ENCODE peak calls at places on chromosomes 11 and 22, in four cellular contexts. O is Calu3, T is GDM1, L is ureter. V is an unnamed sample.

GRCh38 chr22:44821741-44822425 is 69.5 kb downstream of the ARHGAP8 start:
- DNase-seq in O (no peak), T (no peak), L (no peak), V (no peak)

GRCh38 chr22:17272511-17272991 is 53.3 kb upstream of the ADA2 start:
- DNase-seq in O (no peak), T (no peak), L (peak), V (no peak)

GRCh38 chr11:2796508-2797180 is 88.9 kb downstream of the CDKN1C start:
- DNase-seq in O (no peak), T (no peak), L (peak), V (no peak)

GRCh38 chr11:125174057-125174456 is 9.5 kb downstream of the PKNOX2 start:
- DNase-seq in O (no peak), T (no peak), L (no peak), V (no peak)

GRCh38 chr11:35714882-35715612 is 52.5 kb downstream of the TRIM44 start:
- DNase-seq in O (no peak), T (no peak), L (no peak), V (peak)

GRCh38 chr11:20457934-20458333 is 70.4 kb downstream of the PRMT3 start:
- DNase-seq in O (no peak), T (no peak), L (no peak), V (no peak)

GRCh38 chr11:118652681-118653181 is 26.7 kb downstream of the TREH start:
- DNase-seq in O (no peak), T (peak), L (no peak), V (no peak)

GRCh38 chr11:134032501-134033091 is 36.3 kb upstream of the JAM3 start:
- DNase-seq in O (no peak), T (no peak), L (no peak), V (peak)

GRCh38 chr11:24171869-24172268 is 325.0 kb upstream of the LUZP2 start:
- DNase-seq in O (no peak), T (no peak), L (no peak), V (peak)

GRCh38 chr11:68363771-68364170 is 51.4 kb downstream of the LRP5 start:
- DNase-seq in O (no peak), T (no peak), L (no peak), V (no peak)

GRCh38 chr22:28883917-28884753 is 763 bp downstream of the ZNRF3 start:
- DNase-seq in O (peak), T (no peak), L (peak), V (peak)

GRCh38 chr11:11440149-11440548 is 87.1 kb upstream of the CSNK2A3 start:
- DNase-seq in O (no peak), T (no peak), L (no peak), V (no peak)

GRCh38 chr22:42800731-42801536 is 56.1 kb downstream of the ARFGAP3 start:
- DNase-seq in O (no peak), T (no peak), L (peak), V (no peak)

GRCh38 chr11:75814686-75815344 is at the start of gene UVRAG:
- DNase-seq in O (peak), T (peak), L (peak), V (peak)